ENCODE peak calls at places on chromosomes 7 and 10, in eight cellular contexts. W, U, T, L, K, M, G and R are unnamed samples. For H3K36me3, the result is how much of the 10 kb centered on the place peaks cover.

GRCh38 chr10:119189811-119190282 is 11.2 kb upstream of the PRDX3 start:
- DNase-seq in W (no peak), U (no peak), T (no peak), L (no peak), K (no peak), M (no peak), G (no peak), R (no peak)

GRCh38 chr7:46942574-46942973 is 639.3 kb downstream of the TNS3 start:
- DNase-seq in W (no peak), U (no peak), T (no peak), L (no peak), K (no peak), M (no peak), G (no peak), R (no peak)

GRCh38 chr10:103479135-103479534 is at the start of gene CALHM3:
- DNase-seq in W (peak), U (peak), T (peak), L (no peak), K (peak), M (no peak), G (no peak), R (no peak)

GRCh38 chr7:137399827-137400823 is 56.6 kb upstream of the PTN start:
- DNase-seq in W (no peak), U (peak), T (peak), L (no peak), K (peak), M (no peak), G (no peak), R (no peak)

GRCh38 chr10:126598009-126598408 is 72.5 kb downstream of the C10orf90 start:
- DNase-seq in W (peak), U (peak), T (peak), L (no peak), K (no peak), M (no peak), G (no peak), R (peak)

GRCh38 chr7:133623716-133624115 is 370.8 kb downstream of the EXOC4 start:
- DNase-seq in W (no peak), U (no peak), T (no peak), L (no peak), K (no peak), M (no peak), G (no peak), R (no peak)

GRCh38 chr10:71998840-71999194 is 34.6 kb downstream of the CHST3 start:
- DNase-seq in W (peak), U (peak), T (peak), L (no peak), K (peak), M (peak), G (peak), R (no peak)

GRCh38 chr7:80833289-80834104 is 85.4 kb downstream of the SEMA3C start:
- DNase-seq in W (no peak), U (peak), T (no peak), L (no peak), K (no peak), M (no peak), G (no peak), R (no peak)

GRCh38 chr10:101133489-101134298 is 2.6 kb downstream of the TLX1 start:
- DNase-seq in W (no peak), U (no peak), T (no peak), L (peak), K (no peak), M (no peak), G (no peak), R (no peak)

GRCh38 chr7:116951366-116952292 is 1.7 kb upstream of the ST7 start:
- DNase-seq in W (no peak), U (no peak), T (no peak), L (no peak), K (no peak), M (no peak), G (no peak), R (no peak)

GRCh38 chr7:142654398-142654797 is 94.9 kb upstream of the PRSS1 start:
- DNase-seq in W (no peak), U (no peak), T (peak), L (no peak), K (no peak), M (no peak), G (no peak), R (no peak)

GRCh38 chr7:105816270-105816843 is 60.0 kb downstream of the ATXN7L1 start:
- DNase-seq in W (no peak), U (peak), T (no peak), L (no peak), K (peak), M (no peak), G (no peak), R (no peak)

GRCh38 chr7:47852330-47853245 is 95.7 kb downstream of the PKD1L1 start:
- DNase-seq in W (no peak), U (peak), T (peak), L (no peak), K (no peak), M (no peak), G (no peak), R (no peak)

GRCh38 chr7:47557317-47557985 is 24.5 kb downstream of the TNS3 start:
- DNase-seq in W (no peak), U (peak), T (peak), L (no peak), K (no peak), M (no peak), G (peak), R (no peak)

GRCh38 chr10:102152545-102152890 is 329 bp downstream of the NOLC1 start:
- DNase-seq in W (no peak), U (peak), T (peak), L (no peak), K (no peak), M (no peak), G (no peak), R (no peak)

GRCh38 chr7:29192811-29193210 is 1.8 kb upstream of the CHN2 start:
- DNase-seq in W (no peak), U (no peak), T (no peak), L (no peak), K (no peak), M (no peak), G (no peak), R (no peak)

GRCh38 chr10:128730922-128731321 is 604.7 kb upstream of the MKI67 start:
- DNase-seq in W (no peak), U (no peak), T (no peak), L (no peak), K (no peak), M (no peak), G (no peak), R (no peak)

GRCh38 chr7:6208573-6209328 is 63.7 kb downstream of the CYTH3 start:
- DNase-seq in W (no peak), U (no peak), T (no peak), L (no peak), K (no peak), M (no peak), G (no peak), R (no peak)

GRCh38 chr10:119246862-119247549 is 39.6 kb downstream of the GRK5 start:
- DNase-seq in W (no peak), U (peak), T (peak), L (no peak), K (no peak), M (peak), G (peak), R (no peak)

GRCh38 chr7:70698219-70698832 is 433.6 kb upstream of the GALNT17 start:
- DNase-seq in W (no peak), U (peak), T (peak), L (no peak), K (no peak), M (no peak), G (no peak), R (peak)

GRCh38 chr7:70721500-70721899 is 410.4 kb upstream of the GALNT17 start:
- DNase-seq in W (no peak), U (no peak), T (no peak), L (no peak), K (no peak), M (no peak), G (no peak), R (no peak)

GRCh38 chr7:24701232-24701898 is 55.9 kb downstream of the GSDME start:
- DNase-seq in W (no peak), U (peak), T (peak), L (no peak), K (peak), M (peak), G (no peak), R (no peak)

GRCh38 chr7:11266101-11266500 is 292.4 kb downstream of the PHF14 start:
- DNase-seq in W (no peak), U (no peak), T (no peak), L (no peak), K (no peak), M (no peak), G (no peak), R (no peak)

GRCh38 chr7:55887786-55888185 is 530 bp downstream of the ZNF713 start:
- DNase-seq in W (no peak), U (peak), T (no peak), L (no peak), K (no peak), M (no peak), G (no peak), R (peak)

GRCh38 chr10:30832727-30833624 is 198.7 kb downstream of the ZNF438 start:
- DNase-seq in W (no peak), U (no peak), T (no peak), L (no peak), K (no peak), M (peak), G (no peak), R (no peak)

GRCh38 chr7:32206987-32207386 is 136.8 kb upstream of the PDE1C start:
- DNase-seq in W (no peak), U (peak), T (peak), L (peak), K (no peak), M (no peak), G (no peak), R (peak)

DNA sequence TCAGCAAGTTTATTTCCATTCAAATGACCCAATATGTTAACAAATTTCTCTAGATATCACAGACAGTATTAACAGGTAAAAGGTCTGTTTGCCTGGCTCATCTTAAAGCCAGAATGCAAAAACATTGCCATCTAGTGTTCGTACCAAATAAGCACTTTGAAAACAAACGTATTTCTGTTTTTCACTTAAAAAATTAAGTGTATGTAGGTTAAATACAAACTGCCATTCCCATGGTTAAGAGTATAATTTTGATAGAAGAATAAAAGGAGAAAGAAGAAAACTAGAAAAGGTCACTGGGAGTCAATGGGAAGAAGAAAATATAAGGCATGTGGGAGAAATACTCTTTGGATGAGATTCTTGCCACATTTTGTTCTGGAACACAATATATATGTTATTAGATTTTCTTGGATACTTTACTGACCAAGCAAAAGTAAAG is 51.0 kb downstream of the ORC5 start:
- DNase-seq in W (no peak), U (peak), T (peak), L (no peak), K (no peak), M (no peak), G (no peak), R (no peak)
- H3K36me3 ChIP-seq in W (under half), U (under half), T (under half), L (under half), K (under half), M (under half), G (under half), R (under half)

DNA sequence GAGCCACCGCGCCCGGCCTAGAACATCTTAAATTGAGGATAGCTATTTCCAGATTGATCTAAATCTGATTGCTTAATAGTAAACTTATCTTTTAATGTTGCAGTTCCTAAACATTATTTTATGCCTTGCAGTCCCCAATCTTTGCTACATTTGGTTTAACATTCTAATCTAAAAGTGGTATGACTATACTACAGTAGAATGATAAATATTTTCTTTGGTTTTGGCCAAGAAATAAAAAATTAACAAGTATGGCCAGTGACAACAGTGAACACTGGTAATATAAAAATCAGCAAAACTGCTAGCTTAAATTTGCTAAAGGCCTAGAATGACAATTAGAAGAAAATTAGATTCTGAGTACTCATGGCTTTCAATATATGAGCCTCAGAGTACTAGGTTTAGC is 73.5 kb downstream of the CDK6 start:
- DNase-seq in W (no peak), U (peak), T (no peak), L (no peak), K (no peak), M (no peak), G (no peak), R (no peak)
- H3K36me3 ChIP-seq in W (under half), U (under half), T (under half), L (under half), K (under half), M (under half), G (under half), R (under half)

GRCh38 chr7:45028920-45029344 is 28.9 kb downstream of the CCM2 start:
- DNase-seq in W (no peak), U (no peak), T (no peak), L (no peak), K (no peak), M (no peak), G (no peak), R (no peak)

GRCh38 chr7:45027774-45028114 is 27.7 kb downstream of the CCM2 start:
- DNase-seq in W (no peak), U (no peak), T (no peak), L (no peak), K (no peak), M (no peak), G (no peak), R (no peak)

GRCh38 chr7:45026013-45026412 is 26.0 kb downstream of the CCM2 start:
- DNase-seq in W (no peak), U (no peak), T (no peak), L (no peak), K (no peak), M (no peak), G (no peak), R (no peak)

GRCh38 chr7:45028138-45028919 is 28.3 kb downstream of the CCM2 start:
- DNase-seq in W (no peak), U (no peak), T (no peak), L (no peak), K (no peak), M (peak), G (no peak), R (no peak)

DNA sequence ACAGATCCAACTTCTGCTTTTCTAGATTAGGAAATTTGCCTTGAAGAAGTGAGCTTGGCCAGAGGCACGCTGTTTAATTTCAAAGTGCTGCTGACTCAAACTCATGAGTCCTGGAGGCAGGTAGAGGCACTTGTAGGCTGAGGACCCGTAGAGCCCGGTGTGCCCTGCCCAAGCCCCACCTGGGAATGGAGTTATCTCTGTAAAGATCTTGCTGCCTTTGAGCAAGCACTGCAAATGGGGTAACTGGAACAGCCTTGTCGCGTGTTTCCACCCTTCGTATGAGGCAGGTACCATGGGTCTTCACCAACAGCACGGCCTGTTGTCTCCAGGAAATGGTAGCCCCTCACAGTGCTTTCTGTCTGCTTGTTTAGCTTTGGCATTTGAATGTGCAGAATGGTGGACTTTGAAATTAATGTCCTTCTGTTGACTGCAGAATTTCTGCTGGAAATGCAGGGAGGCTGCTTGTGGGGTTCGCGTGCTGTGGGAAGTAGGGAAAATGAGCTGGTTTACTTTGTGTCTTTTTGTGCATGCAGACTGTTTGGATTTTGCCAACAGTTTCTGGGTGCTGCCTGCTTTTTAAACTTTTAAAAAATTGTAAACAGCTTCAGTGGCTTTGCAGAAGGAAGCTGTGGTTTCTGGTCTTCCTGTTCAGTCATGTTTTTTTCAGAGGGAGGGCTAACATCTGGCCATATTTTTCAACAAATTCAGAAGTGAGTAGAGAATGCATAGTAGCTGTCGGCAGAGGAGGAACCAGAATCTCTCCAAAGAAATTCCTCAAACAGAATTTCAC is 27.2 kb downstream of the CCM2 start:
- DNase-seq in W (no peak), U (peak), T (no peak), L (no peak), K (no peak), M (peak), G (no peak), R (no peak)
- H3K36me3 ChIP-seq in W (under half), U (under half), T (under half), L (under half), K (under half), M (under half), G (under half), R (under half)

DNA sequence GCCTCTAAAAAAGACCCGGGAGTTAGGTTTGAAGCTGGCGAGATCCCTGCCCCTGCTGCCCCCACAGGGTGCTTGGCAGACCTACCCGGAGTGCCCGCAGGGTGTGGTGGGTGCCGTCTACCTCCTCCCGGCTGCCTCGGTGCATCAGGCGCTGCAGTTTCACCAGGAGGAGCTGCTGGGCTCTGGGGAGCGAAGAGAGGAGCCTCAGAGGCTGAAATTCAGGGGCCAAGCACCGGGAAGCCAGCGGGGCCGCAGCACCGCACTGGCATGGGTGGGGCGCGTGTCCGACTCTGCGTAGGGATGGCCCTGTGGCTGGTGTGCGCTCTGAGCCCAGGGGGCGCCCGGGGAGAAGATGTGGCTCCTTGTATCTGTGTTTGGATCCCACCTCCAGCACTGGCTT is 74.3 kb upstream of the GNA12 start:
- DNase-seq in W (no peak), U (no peak), T (no peak), L (no peak), K (no peak), M (no peak), G (no peak), R (no peak)
- H3K36me3 ChIP-seq in W (under half), U (under half), T (under half), L (under half), K (under half), M (half or more), G (under half), R (under half)